ENCODE peak calls at places on chromosomes 3 and 15, in ten cellular contexts. M, G, A, X, Y, Z, C, F, I and U are unnamed samples.

GRCh38 chr3:180177255-180177654 is 140.5 kb upstream of the PEX5L start:
- DNase-seq in Z (no peak), X (no peak), M (no peak), A (no peak), F (no peak), Y (no peak), I (no peak), G (no peak), C (no peak), U (no peak)

GRCh38 chr3:73086071-73086494 is 24.6 kb downstream of the EBLN2 start:
- DNase-seq in Y (peak), A (peak), G (no peak), M (no peak), F (peak), C (no peak), Z (no peak), X (no peak), I (peak), U (peak)

GRCh38 chr3:122692674-122693073 is 12.0 kb downstream of the PARP14 start:
- DNase-seq in I (no peak), G (no peak), X (no peak), F (no peak), C (no peak), Z (no peak), A (no peak), Y (no peak), M (no peak), U (no peak)

GRCh38 chr15:40908095-40908494 is 13.8 kb downstream of the VPS18 start:
- DNase-seq in X (no peak), Y (peak), Z (no peak), M (no peak), G (no peak), C (no peak), A (no peak), F (peak), I (no peak), U (no peak)

GRCh38 chr15:36831915-36832310 is 252.5 kb downstream of the CDIN1 start:
- DNase-seq in Z (no peak), C (no peak), F (no peak), M (no peak), Y (no peak), G (no peak), I (no peak), X (no peak), A (no peak), U (peak)

GRCh38 chr3:69410301-69410700 is 24.4 kb upstream of the FRMD4B start:
- DNase-seq in F (peak), Y (peak), X (no peak), C (peak), A (peak), M (no peak), Z (no peak), G (peak), I (peak), U (peak)

GRCh38 chr15:42427429-42428223 is 63.3 kb downstream of the ZNF106 start:
- DNase-seq in C (no peak), X (no peak), G (no peak), I (no peak), M (no peak), Z (no peak), Y (no peak), F (no peak), A (no peak), U (no peak)

GRCh38 chr15:31328999-31329639 is 2.5 kb downstream of the KLF13 start:
- DNase-seq in G (peak), Y (peak), M (no peak), A (no peak), X (no peak), F (peak), I (no peak), Z (no peak), C (no peak), U (no peak)

GRCh38 chr3:127170794-127171193 is 22.1 kb upstream of the PRR23E start:
- DNase-seq in Z (no peak), I (no peak), F (no peak), M (no peak), X (no peak), C (no peak), G (no peak), A (no peak), Y (no peak), U (no peak)

GRCh38 chr3:115139072-115139471 is 8.0 kb downstream of the ZBTB20 start:
- DNase-seq in X (no peak), Z (no peak), F (no peak), Y (no peak), I (no peak), C (no peak), A (no peak), M (no peak), G (no peak), U (no peak)

GRCh38 chr15:41801185-41801584 is 26.7 kb upstream of the JMJD7 start:
- DNase-seq in I (no peak), X (no peak), M (no peak), Y (no peak), C (no peak), F (no peak), G (no peak), A (no peak), Z (no peak), U (no peak)

GRCh38 chr15:70289191-70289955 is 191.7 kb upstream of the TLE3 start:
- DNase-seq in Z (no peak), I (no peak), Y (no peak), A (no peak), X (no peak), C (no peak), M (no peak), F (no peak), G (no peak), U (peak)

GRCh38 chr15:75067123-75067854 is 43.9 kb downstream of the PPCDC start:
- DNase-seq in I (no peak), Y (no peak), X (no peak), G (peak), F (no peak), C (no peak), Z (no peak), M (no peak), A (no peak), U (peak)

GRCh38 chr3:16286161-16286560 is 21.1 kb downstream of the OXNAD1 start:
- DNase-seq in G (no peak), M (no peak), Z (no peak), F (no peak), A (no peak), I (peak), C (no peak), X (no peak), Y (peak), U (no peak)

GRCh38 chr15:82139823-82140268 is 94.0 kb upstream of the MEX3B start:
- DNase-seq in M (no peak), Z (no peak), X (no peak), Y (peak), G (no peak), F (no peak), I (no peak), C (no peak), A (peak), U (peak)